ENCODE peak calls at places on chromosomes 3 and 15, in five cellular contexts. One of them, this sample, is unnamed.

GRCh38 chr3:52574056-52574965 is 37.9 kb downstream of the UQCC5 start:
- DNase-seq in neural progenitor cell: no peak
- DNase-seq in CD4-positive, alpha-beta T cell: no peak
- DNase-seq in HFF-Myc: no peak
- DNase-seq in Peyer's patch: no peak
- DNase-seq in this sample: no peak

GRCh38 chr3:118272976-118273375 is 761.7 kb downstream of the IGSF11 start:
- DNase-seq in neural progenitor cell: no peak
- DNase-seq in CD4-positive, alpha-beta T cell: no peak
- DNase-seq in HFF-Myc: no peak
- DNase-seq in Peyer's patch: no peak
- DNase-seq in this sample: no peak

GRCh38 chr3:198071602-198072285 is 111.7 kb downstream of the LMLN start:
- DNase-seq in neural progenitor cell: peak
- DNase-seq in CD4-positive, alpha-beta T cell: no peak
- DNase-seq in HFF-Myc: peak
- DNase-seq in Peyer's patch: no peak
- DNase-seq in this sample: peak

GRCh38 chr3:48016336-48016973 is at the start of gene MAP4:
- DNase-seq in neural progenitor cell: no peak
- DNase-seq in CD4-positive, alpha-beta T cell: no peak
- DNase-seq in HFF-Myc: no peak
- DNase-seq in Peyer's patch: no peak
- DNase-seq in this sample: no peak

GRCh38 chr15:78236491-78236890 is 2.1 kb upstream of the ACSBG1 start:
- DNase-seq in neural progenitor cell: no peak
- DNase-seq in CD4-positive, alpha-beta T cell: no peak
- DNase-seq in HFF-Myc: no peak
- DNase-seq in Peyer's patch: no peak
- DNase-seq in this sample: no peak

GRCh38 chr3:128588147-128588546 is 62.5 kb downstream of the RPN1 start:
- DNase-seq in neural progenitor cell: no peak
- DNase-seq in CD4-positive, alpha-beta T cell: no peak
- DNase-seq in HFF-Myc: no peak
- DNase-seq in Peyer's patch: no peak
- DNase-seq in this sample: no peak

GRCh38 chr3:15420871-15421270 is 6.5 kb downstream of the METTL6 start:
- DNase-seq in neural progenitor cell: no peak
- DNase-seq in CD4-positive, alpha-beta T cell: no peak
- DNase-seq in HFF-Myc: no peak
- DNase-seq in Peyer's patch: no peak
- DNase-seq in this sample: no peak

GRCh38 chr15:75920079-75920478 is 16.4 kb downstream of the FBXO22 start:
- DNase-seq in neural progenitor cell: no peak
- DNase-seq in CD4-positive, alpha-beta T cell: no peak
- DNase-seq in HFF-Myc: no peak
- DNase-seq in Peyer's patch: no peak
- DNase-seq in this sample: no peak

GRCh38 chr15:51982013-51982769 is 10.6 kb upstream of the LEO1 start:
- DNase-seq in neural progenitor cell: no peak
- DNase-seq in CD4-positive, alpha-beta T cell: no peak
- DNase-seq in HFF-Myc: peak
- DNase-seq in Peyer's patch: peak
- DNase-seq in this sample: peak

GRCh38 chr3:15973414-15973813 is 175.6 kb upstream of the ANKRD28 start:
- DNase-seq in neural progenitor cell: no peak
- DNase-seq in CD4-positive, alpha-beta T cell: no peak
- DNase-seq in HFF-Myc: no peak
- DNase-seq in Peyer's patch: no peak
- DNase-seq in this sample: no peak

GRCh38 chr3:120284702-120285507 is at the start of gene GPR156:
- DNase-seq in neural progenitor cell: peak
- DNase-seq in CD4-positive, alpha-beta T cell: no peak
- DNase-seq in HFF-Myc: no peak
- DNase-seq in Peyer's patch: no peak
- DNase-seq in this sample: peak

GRCh38 chr3:128336337-128337156 is 130.1 kb downstream of the DNAJB8 start:
- DNase-seq in neural progenitor cell: no peak
- DNase-seq in CD4-positive, alpha-beta T cell: no peak
- DNase-seq in HFF-Myc: no peak
- DNase-seq in Peyer's patch: peak
- DNase-seq in this sample: no peak

GRCh38 chr15:52800852-52801747 is 11.0 kb upstream of the ONECUT1 start:
- DNase-seq in neural progenitor cell: no peak
- DNase-seq in CD4-positive, alpha-beta T cell: no peak
- DNase-seq in HFF-Myc: no peak
- DNase-seq in Peyer's patch: no peak
- DNase-seq in this sample: no peak

GRCh38 chr3:190017575-190018288 is 103.0 kb downstream of the P3H2 start:
- DNase-seq in neural progenitor cell: peak
- DNase-seq in CD4-positive, alpha-beta T cell: no peak
- DNase-seq in HFF-Myc: no peak
- DNase-seq in Peyer's patch: no peak
- DNase-seq in this sample: no peak

GRCh38 chr3:57917611-57918010 is 90.6 kb upstream of the FLNB start:
- DNase-seq in neural progenitor cell: no peak
- DNase-seq in CD4-positive, alpha-beta T cell: no peak
- DNase-seq in HFF-Myc: no peak
- DNase-seq in Peyer's patch: no peak
- DNase-seq in this sample: no peak

GRCh38 chr15:79541176-79541575 is 109.0 kb downstream of the MINAR1 start:
- DNase-seq in neural progenitor cell: no peak
- DNase-seq in CD4-positive, alpha-beta T cell: no peak
- DNase-seq in HFF-Myc: no peak
- DNase-seq in Peyer's patch: no peak
- DNase-seq in this sample: no peak

GRCh38 chr15:82850242-82850591 is 40.8 kb downstream of the WHAMM start:
- DNase-seq in neural progenitor cell: peak
- DNase-seq in CD4-positive, alpha-beta T cell: no peak
- DNase-seq in HFF-Myc: no peak
- DNase-seq in Peyer's patch: no peak
- DNase-seq in this sample: no peak

GRCh38 chr3:121979734-121980449 is 42.2 kb downstream of the ILDR1 start:
- DNase-seq in neural progenitor cell: no peak
- DNase-seq in CD4-positive, alpha-beta T cell: no peak
- DNase-seq in HFF-Myc: no peak
- DNase-seq in Peyer's patch: no peak
- DNase-seq in this sample: no peak

GRCh38 chr3:75294124-75294523 is 370.0 kb upstream of the FRG2C start:
- DNase-seq in neural progenitor cell: peak
- DNase-seq in CD4-positive, alpha-beta T cell: no peak
- DNase-seq in HFF-Myc: peak
- DNase-seq in Peyer's patch: no peak
- DNase-seq in this sample: peak

GRCh38 chr15:45454825-45455224 is 67.7 kb downstream of the SLC30A4 start:
- DNase-seq in neural progenitor cell: no peak
- DNase-seq in CD4-positive, alpha-beta T cell: peak
- DNase-seq in HFF-Myc: peak
- DNase-seq in Peyer's patch: peak
- DNase-seq in this sample: peak

GRCh38 chr3:72152551-72153476 is 367.9 kb upstream of the PROK2 start:
- DNase-seq in neural progenitor cell: no peak
- DNase-seq in CD4-positive, alpha-beta T cell: no peak
- DNase-seq in HFF-Myc: peak
- DNase-seq in Peyer's patch: peak
- DNase-seq in this sample: no peak

GRCh38 chr3:48561045-48561736 is 2.4 kb downstream of the UCN2 start:
- DNase-seq in neural progenitor cell: peak
- DNase-seq in CD4-positive, alpha-beta T cell: no peak
- DNase-seq in HFF-Myc: no peak
- DNase-seq in Peyer's patch: no peak
- DNase-seq in this sample: peak

GRCh38 chr15:50857763-50858162 is 50.7 kb upstream of the AP4E1 start:
- DNase-seq in neural progenitor cell: no peak
- DNase-seq in CD4-positive, alpha-beta T cell: no peak
- DNase-seq in HFF-Myc: no peak
- DNase-seq in Peyer's patch: no peak
- DNase-seq in this sample: no peak

GRCh38 chr3:37308247-37308646 is 133.9 kb upstream of the LRRFIP2 start:
- DNase-seq in neural progenitor cell: peak
- DNase-seq in CD4-positive, alpha-beta T cell: no peak
- DNase-seq in HFF-Myc: no peak
- DNase-seq in Peyer's patch: no peak
- DNase-seq in this sample: peak
- TF ChIP-seq CTCF in neural progenitor cell: peak
- TF ChIP-seq CTCF in CD4-positive, alpha-beta T cell: peak
- TF ChIP-seq CTCF in HFF-Myc: no peak
- TF ChIP-seq CTCF in Peyer's patch: peak
- TF ChIP-seq CTCF in this sample: peak

DNA sequence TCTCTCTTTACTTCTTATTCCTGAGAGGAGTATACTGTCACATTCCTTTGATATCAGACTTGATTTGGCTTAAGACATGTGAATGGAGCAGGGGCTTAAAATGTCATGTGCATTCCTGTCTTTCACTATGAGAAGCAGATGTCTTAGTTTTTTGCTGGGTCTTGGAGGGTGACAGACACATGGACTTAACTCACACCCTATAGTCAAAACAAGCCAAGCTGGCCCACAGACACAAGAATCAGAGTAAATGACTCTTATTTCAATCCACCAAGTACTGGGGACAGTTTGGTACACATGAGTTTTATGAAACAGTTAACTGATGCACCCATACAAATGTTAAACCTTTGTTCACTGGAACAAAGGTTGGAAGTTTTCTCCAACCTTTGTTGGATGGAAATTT is 1024.1 kb upstream of the CFAP20DC start:
- DNase-seq in neural progenitor cell: no peak
- DNase-seq in CD4-positive, alpha-beta T cell: no peak
- DNase-seq in HFF-Myc: no peak
- DNase-seq in Peyer's patch: no peak
- DNase-seq in this sample: no peak
- TF ChIP-seq CTCF in neural progenitor cell: no peak
- TF ChIP-seq CTCF in CD4-positive, alpha-beta T cell: no peak
- TF ChIP-seq CTCF in HFF-Myc: no peak
- TF ChIP-seq CTCF in Peyer's patch: no peak
- TF ChIP-seq CTCF in this sample: no peak

DNA sequence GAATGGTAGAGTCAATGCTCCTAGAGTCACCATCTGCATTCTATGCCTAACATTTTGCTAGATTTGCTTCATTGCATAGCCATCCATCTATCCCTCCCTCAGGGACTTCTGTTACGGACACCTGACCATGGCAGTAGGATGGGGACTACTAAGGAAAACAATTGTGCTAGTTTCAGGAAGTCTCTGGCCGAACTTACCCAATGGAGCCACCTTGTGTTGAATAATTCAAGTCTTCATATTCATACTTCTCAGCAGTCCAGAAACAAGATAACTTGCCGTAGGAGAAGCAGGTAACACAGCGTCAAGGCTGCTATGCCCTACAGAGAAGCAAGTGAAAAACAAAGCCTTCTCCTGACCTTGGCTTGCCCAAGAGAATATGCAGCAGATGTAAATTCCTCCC is 685.3 kb downstream of the GRM7 start:
- DNase-seq in neural progenitor cell: no peak
- DNase-seq in CD4-positive, alpha-beta T cell: no peak
- DNase-seq in HFF-Myc: no peak
- DNase-seq in Peyer's patch: no peak
- DNase-seq in this sample: no peak
- TF ChIP-seq CTCF in neural progenitor cell: no peak
- TF ChIP-seq CTCF in CD4-positive, alpha-beta T cell: no peak
- TF ChIP-seq CTCF in HFF-Myc: no peak
- TF ChIP-seq CTCF in Peyer's patch: no peak
- TF ChIP-seq CTCF in this sample: no peak

GRCh38 chr3:9398715-9399708 is 1.6 kb downstream of the SETD5 start:
- DNase-seq in neural progenitor cell: peak
- DNase-seq in CD4-positive, alpha-beta T cell: no peak
- DNase-seq in HFF-Myc: no peak
- DNase-seq in Peyer's patch: no peak
- DNase-seq in this sample: peak

GRCh38 chr3:9397911-9398714 is 698 bp downstream of the SETD5 start:
- DNase-seq in neural progenitor cell: peak
- DNase-seq in CD4-positive, alpha-beta T cell: no peak
- DNase-seq in HFF-Myc: no peak
- DNase-seq in Peyer's patch: peak
- DNase-seq in this sample: peak

GRCh38 chr3:9400626-9401025 is 3.2 kb downstream of the SETD5 start:
- DNase-seq in neural progenitor cell: peak
- DNase-seq in CD4-positive, alpha-beta T cell: no peak
- DNase-seq in HFF-Myc: no peak
- DNase-seq in Peyer's patch: no peak
- DNase-seq in this sample: no peak

GRCh38 chr3:9401986-9402385 is 4.6 kb downstream of the SETD5 start:
- DNase-seq in neural progenitor cell: peak
- DNase-seq in CD4-positive, alpha-beta T cell: no peak
- DNase-seq in HFF-Myc: no peak
- DNase-seq in Peyer's patch: no peak
- DNase-seq in this sample: no peak

GRCh38 chr3:9399746-9400145 is 2.3 kb downstream of the SETD5 start:
- DNase-seq in neural progenitor cell: peak
- DNase-seq in CD4-positive, alpha-beta T cell: no peak
- DNase-seq in HFF-Myc: peak
- DNase-seq in Peyer's patch: peak
- DNase-seq in this sample: peak
- TF ChIP-seq CTCF in neural progenitor cell: no peak
- TF ChIP-seq CTCF in CD4-positive, alpha-beta T cell: no peak
- TF ChIP-seq CTCF in HFF-Myc: no peak
- TF ChIP-seq CTCF in Peyer's patch: no peak
- TF ChIP-seq CTCF in this sample: no peak

GRCh38 chr15:48810414-48811324 is at the start of gene CEP152:
- DNase-seq in neural progenitor cell: peak
- DNase-seq in CD4-positive, alpha-beta T cell: peak
- DNase-seq in HFF-Myc: peak
- DNase-seq in Peyer's patch: peak
- DNase-seq in this sample: peak

GRCh38 chr15:48806151-48806550 is 4.7 kb downstream of the CEP152 start:
- DNase-seq in neural progenitor cell: no peak
- DNase-seq in CD4-positive, alpha-beta T cell: no peak
- DNase-seq in HFF-Myc: no peak
- DNase-seq in Peyer's patch: no peak
- DNase-seq in this sample: no peak

DNA sequence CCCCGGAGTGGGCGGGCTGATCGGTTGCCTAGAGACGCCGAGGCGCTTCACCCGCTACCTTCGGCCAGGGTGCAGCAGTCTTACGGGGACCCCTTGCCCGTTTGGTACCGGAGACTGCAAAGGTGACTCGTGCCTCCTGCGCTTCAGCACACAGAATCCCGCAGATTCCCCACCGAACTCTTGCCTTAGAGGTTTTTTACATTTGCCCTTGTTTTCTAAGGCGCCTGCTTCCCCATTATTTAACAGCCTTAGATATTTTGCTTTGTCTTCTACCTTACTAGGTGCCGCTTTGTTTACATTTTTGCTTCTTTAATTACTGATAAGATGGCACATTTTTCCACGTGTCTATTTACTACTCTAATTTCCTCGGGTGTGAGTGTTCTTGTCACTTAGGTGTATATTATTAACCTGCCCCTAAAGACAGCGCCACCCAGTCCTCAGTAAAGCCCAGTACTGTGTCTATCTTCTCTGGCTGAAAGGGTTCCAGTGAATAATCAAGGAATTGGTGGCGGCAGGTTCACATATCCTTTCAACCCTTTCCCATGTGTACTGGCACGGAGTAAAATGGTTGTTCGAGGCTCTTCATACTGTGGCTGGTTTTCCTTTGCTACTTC is 563 bp upstream of the CEP152 start:
- DNase-seq in neural progenitor cell: peak
- DNase-seq in CD4-positive, alpha-beta T cell: no peak
- DNase-seq in HFF-Myc: no peak
- DNase-seq in Peyer's patch: no peak
- DNase-seq in this sample: no peak
- TF ChIP-seq CTCF in neural progenitor cell: peak
- TF ChIP-seq CTCF in CD4-positive, alpha-beta T cell: no peak
- TF ChIP-seq CTCF in HFF-Myc: no peak
- TF ChIP-seq CTCF in Peyer's patch: no peak
- TF ChIP-seq CTCF in this sample: no peak

GRCh38 chr15:92938387-92938786 is 38.3 kb downstream of the CHD2 start:
- DNase-seq in neural progenitor cell: no peak
- DNase-seq in CD4-positive, alpha-beta T cell: no peak
- DNase-seq in HFF-Myc: no peak
- DNase-seq in Peyer's patch: no peak
- DNase-seq in this sample: no peak
- TF ChIP-seq CTCF in neural progenitor cell: peak
- TF ChIP-seq CTCF in CD4-positive, alpha-beta T cell: no peak
- TF ChIP-seq CTCF in HFF-Myc: no peak
- TF ChIP-seq CTCF in Peyer's patch: no peak
- TF ChIP-seq CTCF in this sample: no peak

This sample was measured in GM10248.